ENCODE peak calls at places on chromosome 11, in four cellular contexts. Z is H1, A is GM12878, E is K562. L is an unnamed sample.
A peak's percentile ranks its signal among the peaks of the same experiment; 100 is the strongest.

GRCh38 chr11:29629281-29629680 is 387.5 kb downstream of the KCNA4 start:
- DNase-seq in E (no peak), Z (no peak), A (no peak), L (no peak)

GRCh38 chr11:63747006-63747405 is 21.6 kb downstream of the ZFTA start:
- DNase-seq in E (no peak), A (no peak), Z (no peak), L (no peak)

GRCh38 chr11:109041876-109042275 is 377.0 kb downstream of the DDX10 start:
- DNase-seq in A (no peak), E (no peak), Z (no peak), L (no peak)

GRCh38 chr11:124669193-124669592 is 4.3 kb downstream of the SIAE start:
- DNase-seq in E (peak; percentile 61), Z (no peak), A (no peak), L (no peak)

GRCh38 chr11:72724851-72725730 is 27.1 kb downstream of the ARAP1 start:
- DNase-seq in E (peak; percentile 75), Z (no peak), A (no peak), L (peak; percentile 63)

GRCh38 chr11:70159612-70160570 is 43.2 kb upstream of the FADD start:
- DNase-seq in A (no peak), E (no peak), Z (no peak), L (no peak)

GRCh38 chr11:30581646-30582045 is 4.5 kb downstream of the MPPED2 start:
- DNase-seq in A (no peak), E (no peak), Z (no peak), L (no peak)

GRCh38 chr11:132539590-132540368 is 992.5 kb downstream of the OPCML start:
- DNase-seq in E (no peak), A (no peak), Z (no peak), L (no peak)

GRCh38 chr11:22340803-22341581 is 2.8 kb downstream of the SLC17A6 start:
- DNase-seq in A (no peak), Z (no peak), E (no peak), L (no peak)

GRCh38 chr11:393219-394033 is 583 bp upstream of the PKP3 start:
- DNase-seq in A (no peak), Z (no peak), E (peak; percentile 86), L (no peak)

GRCh38 chr11:26943636-26944035 is 50.3 kb upstream of the FIBIN start:
- DNase-seq in E (no peak), A (no peak), Z (no peak), L (no peak)

GRCh38 chr11:10494636-10495463 is 39.8 kb downstream of the AMPD3 start:
- DNase-seq in E (no peak), Z (no peak), A (no peak), L (no peak)

GRCh38 chr11:76096552-76096951 is 109.8 kb downstream of the WNT11 start:
- DNase-seq in A (no peak), Z (no peak), E (no peak), L (no peak)

GRCh38 chr11:65260756-65261590 is 789 bp upstream of the POLA2 start:
- DNase-seq in A (no peak), Z (no peak), E (no peak), L (no peak)

GRCh38 chr11:1827095-1827797 is 7.5 kb upstream of the SYT8 start:
- DNase-seq in A (no peak), E (no peak), Z (no peak), L (no peak)

GRCh38 chr11:76410771-76411423 is 29.8 kb downstream of the GVQW3 start:
- DNase-seq in Z (no peak), A (no peak), E (no peak), L (no peak)

GRCh38 chr11:73288873-73289707 is 17.0 kb downstream of the P2RY6 start:
- DNase-seq in E (peak; percentile 92), A (peak; percentile 70), Z (no peak), L (peak; percentile 69)

GRCh38 chr11:61496602-61497400 is 11.7 kb upstream of the LRRC10B start:
- DNase-seq in E (no peak), Z (no peak), A (no peak), L (no peak)

GRCh38 chr11:73956876-73957653 is 6.2 kb downstream of the DNAJB13 start:
- DNase-seq in E (no peak), Z (no peak), A (no peak), L (no peak)

GRCh38 chr11:112525844-112526590 is 265.4 kb upstream of the PLET1 start:
- DNase-seq in E (no peak), A (no peak), Z (no peak), L (no peak)

GRCh38 chr11:62501432-62501891 is 45.1 kb downstream of the AHNAK start:
- DNase-seq in Z (no peak), E (no peak), A (no peak), L (no peak)

GRCh38 chr11:120066738-120067303 is 71.1 kb downstream of the TRIM29 start:
- DNase-seq in A (no peak), E (no peak), Z (no peak), L (no peak)

GRCh38 chr11:29305456-29306232 is 711.2 kb downstream of the KCNA4 start:
- DNase-seq in Z (no peak), E (no peak), A (no peak), L (no peak)

GRCh38 chr11:88553204-88553603 is 215.7 kb upstream of the CTSC start:
- DNase-seq in A (no peak), Z (no peak), E (no peak), L (no peak)

GRCh38 chr11:75925785-75926164 is 110.8 kb downstream of the UVRAG start:
- DNase-seq in A (no peak), Z (no peak), E (no peak), L (no peak)

GRCh38 chr11:118437046-118437735 is 899 bp downstream of the KMT2A start:
- DNase-seq in E (peak; percentile 82), Z (no peak), A (no peak), L (peak; percentile 10)

GRCh38 chr11:105392546-105392945 is 217.3 kb upstream of the GRIA4 start:
- DNase-seq in A (no peak), E (no peak), Z (no peak), L (no peak)

GRCh38 chr11:76369406-76369805 is 11.5 kb downstream of the THAP12 start:
- DNase-seq in E (no peak), A (no peak), Z (no peak), L (no peak)

GRCh38 chr11:14253878-14254277 is 105.1 kb downstream of the RRAS2 start:
- DNase-seq in Z (no peak), E (no peak), A (no peak), L (no peak)

GRCh38 chr11:67034350-67034749 is 11.4 kb downstream of the SYT12 start:
- DNase-seq in A (no peak), Z (no peak), E (no peak), L (no peak)

GRCh38 chr11:36308577-36308976 is 12.5 kb downstream of the PRR5L start:
- DNase-seq in A (no peak), E (no peak), Z (no peak), L (no peak)

GRCh38 chr11:122882809-122883681 is 486 bp downstream of the JHY start:
- DNase-seq in A (no peak), E (peak; percentile 9), Z (no peak), L (peak; percentile 35)

GRCh38 chr11:11078344-11078743 is 220.5 kb upstream of the ZBED5 start:
- DNase-seq in A (no peak), E (no peak), Z (no peak), L (no peak)

GRCh38 chr11:456533-456932 is 6.5 kb downstream of the PTDSS2 start:
- DNase-seq in A (no peak), E (no peak), Z (no peak), L (peak; percentile 68)

GRCh38 chr11:71404209-71404608 is 44.0 kb downstream of the DHCR7 start:
- DNase-seq in E (no peak), Z (no peak), A (no peak), L (no peak)

GRCh38 chr11:128603752-128604472 is 16.6 kb upstream of the ETS1 start:
- DNase-seq in A (peak; percentile 44), E (no peak), Z (no peak), L (no peak)
- TF ChIP-seq TAF1 in A (no peak), E (no peak), Z (no peak), L (no peak)

GRCh38 chr11:45180888-45181594 is 34.6 kb downstream of the PRDM11 start:
- DNase-seq in Z (no peak), A (no peak), E (peak; percentile 86), L (no peak)
- TF ChIP-seq TAF1 in Z (no peak), A (no peak), E (no peak), L (no peak)

GRCh38 chr11:79672786-79673185 is 232.0 kb upstream of the TENM4 start:
- DNase-seq in Z (no peak), E (no peak), A (no peak), L (no peak)

GRCh38 chr11:79670846-79671245 is 230.0 kb upstream of the TENM4 start:
- DNase-seq in E (no peak), Z (no peak), A (no peak), L (no peak)

GRCh38 chr11:79676396-79676795 is 235.6 kb upstream of the TENM4 start:
- DNase-seq in A (no peak), Z (no peak), E (no peak), L (no peak)

GRCh38 chr11:79678780-79679468 is 238.1 kb upstream of the TENM4 start:
- DNase-seq in A (no peak), Z (no peak), E (no peak), L (no peak)

GRCh38 chr11:79675081-79675480 is 234.3 kb upstream of the TENM4 start:
- DNase-seq in E (no peak), Z (no peak), A (no peak), L (no peak)
- TF ChIP-seq TAF1 in E (no peak), Z (no peak), A (no peak), L (no peak)

GRCh38 chr11:128714881-128715280 is 21.0 kb downstream of the FLI1 start:
- DNase-seq in E (no peak), A (no peak), Z (no peak), L (no peak)
- TF ChIP-seq TAF1 in E (no peak), A (no peak), Z (no peak), L (no peak)

GRCh38 chr11:95078526-95078925 is 11.1 kb upstream of the ENDOD1 start:
- DNase-seq in Z (no peak), E (no peak), A (no peak), L (no peak)

GRCh38 chr11:95072948-95073347 is 6.2 kb downstream of the SRSF8 start:
- DNase-seq in E (no peak), Z (no peak), A (no peak), L (no peak)

GRCh38 chr11:95076416-95076815 is 9.7 kb downstream of the SRSF8 start:
- DNase-seq in A (no peak), E (no peak), Z (no peak), L (no peak)

DNA sequence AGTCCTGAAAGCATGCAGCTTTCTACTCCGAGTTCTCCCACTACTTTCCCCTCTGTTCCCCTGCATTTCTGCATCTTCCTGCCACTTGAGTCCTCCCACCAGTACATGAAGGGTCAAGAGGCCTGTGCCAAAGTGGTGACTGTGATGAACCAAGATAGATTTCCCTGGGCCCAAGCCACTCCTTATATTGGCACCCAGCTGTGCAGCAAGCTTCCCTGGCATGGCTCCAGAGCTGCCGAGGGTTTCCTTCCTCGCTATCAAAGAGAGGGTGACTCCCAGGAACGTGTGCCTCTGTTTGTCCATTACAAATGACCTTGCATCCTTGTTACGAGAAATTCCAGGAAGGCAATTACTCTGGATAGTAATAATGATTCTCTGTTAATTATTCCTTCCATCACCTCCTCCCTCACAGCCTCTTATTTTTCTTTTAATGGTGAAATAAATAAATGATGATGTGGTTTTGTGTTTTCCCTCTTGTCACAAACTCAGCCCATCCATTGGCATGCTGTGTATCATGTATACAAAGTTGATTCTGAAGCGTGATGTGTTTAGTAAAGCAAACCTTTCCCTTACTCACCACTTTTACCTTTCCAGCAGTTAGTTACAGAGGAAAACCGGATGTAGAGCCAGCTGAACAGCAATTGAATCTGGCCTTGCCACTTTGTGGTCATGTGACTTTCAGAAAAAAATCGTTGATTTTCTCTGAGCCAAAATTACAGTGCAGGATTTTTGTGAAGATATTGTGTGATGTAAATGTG is 8.3 kb downstream of the SRSF8 start:
- DNase-seq in Z (no peak), E (no peak), A (no peak), L (no peak)
- TF ChIP-seq TAF1 in Z (no peak), E (no peak), A (no peak), L (no peak)

L was measured in GM12891.